ENCODE peak calls at places on chromosome 20, in six cellular contexts. One of them, this sample, is unnamed.

GRCh38 chr20:57596998-57597939 is 23.0 kb downstream of the ZBP1 start:
- DNase-seq in activated CD4-positive, alpha-beta T cell treated with anti-CD3 and anti-CD28 coated beads for 48 hours: peak; percentile 77
- DNase-seq in HL-60: peak; percentile 20
- DNase-seq in T1000: peak; percentile 24
- DNase-seq in nephron progenitor cell: peak; percentile 91
- DNase-seq in mucosa of descending colon: peak; percentile 85
- DNase-seq in this sample: peak; percentile 71

GRCh38 chr20:47686545-47686944 is 98.7 kb downstream of the SULF2 start:
- DNase-seq in HL-60: no peak
- DNase-seq in T1000: peak; percentile 92
- DNase-seq in mucosa of descending colon: no peak
- DNase-seq in nephron progenitor cell: no peak
- DNase-seq in activated CD4-positive, alpha-beta T cell treated with anti-CD3 and anti-CD28 coated beads for 48 hours: no peak
- DNase-seq in this sample: peak; percentile 81

GRCh38 chr20:39850236-39850635 is 838.8 kb downstream of the MAFB start:
- DNase-seq in T1000: no peak
- DNase-seq in mucosa of descending colon: no peak
- DNase-seq in HL-60: no peak
- DNase-seq in nephron progenitor cell: no peak
- DNase-seq in activated CD4-positive, alpha-beta T cell treated with anti-CD3 and anti-CD28 coated beads for 48 hours: no peak
- DNase-seq in this sample: no peak

GRCh38 chr20:46568570-46569129 is 18.2 kb upstream of the OCSTAMP start:
- DNase-seq in HL-60: no peak
- DNase-seq in T1000: no peak
- DNase-seq in nephron progenitor cell: no peak
- DNase-seq in activated CD4-positive, alpha-beta T cell treated with anti-CD3 and anti-CD28 coated beads for 48 hours: no peak
- DNase-seq in mucosa of descending colon: peak; percentile 75
- DNase-seq in this sample: peak; percentile 47

GRCh38 chr20:4919047-4919704 is 82.1 kb downstream of the SLC23A2 start:
- DNase-seq in HL-60: no peak
- DNase-seq in T1000: no peak
- DNase-seq in nephron progenitor cell: no peak
- DNase-seq in activated CD4-positive, alpha-beta T cell treated with anti-CD3 and anti-CD28 coated beads for 48 hours: no peak
- DNase-seq in mucosa of descending colon: no peak
- DNase-seq in this sample: no peak

GRCh38 chr20:11585752-11586352 is 331.8 kb upstream of the BTBD3 start:
- DNase-seq in activated CD4-positive, alpha-beta T cell treated with anti-CD3 and anti-CD28 coated beads for 48 hours: no peak
- DNase-seq in mucosa of descending colon: no peak
- DNase-seq in T1000: no peak
- DNase-seq in nephron progenitor cell: no peak
- DNase-seq in HL-60: no peak
- DNase-seq in this sample: no peak

GRCh38 chr20:37846573-37846972 is 56.4 kb upstream of the VSTM2L start:
- DNase-seq in nephron progenitor cell: no peak
- DNase-seq in T1000: no peak
- DNase-seq in activated CD4-positive, alpha-beta T cell treated with anti-CD3 and anti-CD28 coated beads for 48 hours: no peak
- DNase-seq in HL-60: no peak
- DNase-seq in mucosa of descending colon: no peak
- DNase-seq in this sample: no peak

GRCh38 chr20:22106308-22106938 is 401.0 kb downstream of the PAX1 start:
- DNase-seq in HL-60: no peak
- DNase-seq in mucosa of descending colon: no peak
- DNase-seq in nephron progenitor cell: no peak
- DNase-seq in activated CD4-positive, alpha-beta T cell treated with anti-CD3 and anti-CD28 coated beads for 48 hours: no peak
- DNase-seq in T1000: no peak
- DNase-seq in this sample: no peak

GRCh38 chr20:62366370-62367135 is 559 bp downstream of the LAMA5 start:
- DNase-seq in mucosa of descending colon: no peak
- DNase-seq in HL-60: no peak
- DNase-seq in T1000: no peak
- DNase-seq in activated CD4-positive, alpha-beta T cell treated with anti-CD3 and anti-CD28 coated beads for 48 hours: no peak
- DNase-seq in nephron progenitor cell: peak; percentile 71
- DNase-seq in this sample: no peak

This sample was measured in H54.